ENCODE peak calls at places on chromosome 1, in four cellular contexts. H is astrocyte of the cerebellum, D is GM23338, R is fibroblast of lung. U is an unnamed sample.

GRCh38 chr1:41843378-41843777 is 75.3 kb downstream of the HIVEP3 start:
- DNase-seq in D (no peak), R (peak), H (peak), U (no peak)

GRCh38 chr1:40788561-40789341 is 5.2 kb downstream of the KCNQ4 start:
- DNase-seq in R (no peak), H (no peak), D (no peak), U (no peak)

GRCh38 chr1:38559180-38559874 is 300.2 kb downstream of the RRAGC start:
- DNase-seq in R (no peak), D (peak), H (no peak), U (peak)

GRCh38 chr1:1153874-1154273 is 19.8 kb upstream of the TTLL10 start:
- DNase-seq in D (no peak), R (peak), H (no peak), U (no peak)

GRCh38 chr1:59368007-59368670 is 71.2 kb downstream of the FGGY start:
- DNase-seq in H (no peak), D (no peak), R (no peak), U (no peak)

GRCh38 chr1:11731719-11732283 is 4.1 kb upstream of the AGTRAP start:
- DNase-seq in H (peak), D (peak), R (peak), U (no peak)

GRCh38 chr1:61981870-61982660 is 212.6 kb upstream of the L1TD1 start:
- DNase-seq in R (no peak), D (no peak), H (no peak), U (no peak)

GRCh38 chr1:211548321-211549091 is 30.5 kb downstream of the SLC30A1 start:
- DNase-seq in D (peak), H (no peak), R (no peak), U (peak)

GRCh38 chr1:37473431-37474050 is 839 bp upstream of the ZC3H12A start:
- DNase-seq in R (no peak), H (no peak), D (no peak), U (no peak)

GRCh38 chr1:113808450-113809195 is 3.7 kb downstream of the RSBN1 start:
- DNase-seq in R (no peak), D (no peak), H (no peak), U (no peak)
- H3K4me3 ChIP-seq in R (peak), D (no peak), H (no peak), U (no peak)

DNA sequence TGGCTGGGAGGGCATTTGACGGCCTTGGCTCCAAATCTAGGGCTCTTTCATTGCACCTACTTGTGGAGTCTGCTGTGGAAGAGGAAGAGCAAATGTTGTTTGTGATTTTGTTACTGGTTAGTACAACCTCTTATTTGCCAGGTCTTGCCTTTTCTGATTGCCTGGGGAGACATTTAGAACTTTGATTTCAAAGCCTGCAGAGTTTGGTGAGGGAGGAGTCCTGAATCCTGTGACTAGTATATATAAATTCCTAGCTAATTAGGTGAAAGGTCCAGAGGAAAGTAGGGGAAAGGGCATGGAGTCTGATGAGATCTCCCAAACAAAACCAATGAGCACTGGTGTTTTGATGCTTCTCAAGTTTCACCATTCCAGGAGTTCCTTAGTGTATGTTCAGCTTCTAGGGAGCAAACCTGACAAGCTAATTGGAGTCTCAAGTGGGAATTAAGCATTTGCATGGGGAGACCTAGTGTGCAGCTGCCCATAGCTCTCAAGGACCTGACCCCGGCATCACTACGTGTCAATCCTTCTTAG is 5.1 kb upstream of the HMGCS2 start:
- DNase-seq in D (peak), R (peak), H (no peak), U (no peak)
- H3K4me3 ChIP-seq in D (no peak), R (peak), H (no peak), U (no peak)

GRCh38 chr1:97999320-97999719 is 78.5 kb upstream of the DPYD start:
- DNase-seq in R (peak), H (peak), D (no peak), U (no peak)

GRCh38 chr1:98005326-98006010 is 84.6 kb upstream of the DPYD start:
- DNase-seq in H (no peak), R (no peak), D (no peak), U (no peak)

GRCh38 chr1:98003442-98003841 is 82.6 kb upstream of the DPYD start:
- DNase-seq in R (no peak), H (no peak), D (no peak), U (no peak)

GRCh38 chr1:98002288-98002687 is 81.5 kb upstream of the DPYD start:
- DNase-seq in D (peak), H (no peak), R (no peak), U (no peak)

DNA sequence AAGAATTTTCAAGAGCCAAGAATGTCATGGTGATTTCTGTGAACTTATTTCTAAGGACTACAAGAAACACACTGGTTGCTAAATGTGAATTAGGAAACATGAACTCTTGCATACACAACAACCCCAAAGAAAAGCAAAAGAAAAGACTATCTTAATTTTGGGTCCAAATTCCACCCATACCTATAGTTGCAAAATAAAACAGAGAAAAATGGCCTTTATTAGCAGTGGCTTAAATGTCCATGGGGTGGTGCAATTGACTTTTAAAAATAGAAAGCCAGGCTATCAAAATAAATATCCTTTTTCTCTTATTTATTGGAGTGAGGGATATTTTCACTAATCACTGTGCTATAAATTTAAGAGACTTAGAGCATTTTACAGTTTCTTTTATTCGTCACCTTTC is 80.9 kb upstream of the DPYD start:
- DNase-seq in D (peak), R (peak), H (no peak), U (no peak)
- H3K4me3 ChIP-seq in D (no peak), R (no peak), H (no peak), U (no peak)

GRCh38 chr1:172378109-172378755 is 42.3 kb upstream of the C1orf105 start:
- DNase-seq in D (no peak), H (no peak), R (no peak), U (no peak)

GRCh38 chr1:172381981-172382380 is 38.5 kb upstream of the C1orf105 start:
- DNase-seq in H (no peak), R (no peak), D (no peak), U (no peak)

GRCh38 chr1:172382949-172383348 is 37.5 kb upstream of the C1orf105 start:
- DNase-seq in R (no peak), D (no peak), H (no peak), U (no peak)

GRCh38 chr1:172382406-172382805 is 38.1 kb upstream of the C1orf105 start:
- DNase-seq in H (no peak), D (no peak), R (no peak), U (no peak)

DNA sequence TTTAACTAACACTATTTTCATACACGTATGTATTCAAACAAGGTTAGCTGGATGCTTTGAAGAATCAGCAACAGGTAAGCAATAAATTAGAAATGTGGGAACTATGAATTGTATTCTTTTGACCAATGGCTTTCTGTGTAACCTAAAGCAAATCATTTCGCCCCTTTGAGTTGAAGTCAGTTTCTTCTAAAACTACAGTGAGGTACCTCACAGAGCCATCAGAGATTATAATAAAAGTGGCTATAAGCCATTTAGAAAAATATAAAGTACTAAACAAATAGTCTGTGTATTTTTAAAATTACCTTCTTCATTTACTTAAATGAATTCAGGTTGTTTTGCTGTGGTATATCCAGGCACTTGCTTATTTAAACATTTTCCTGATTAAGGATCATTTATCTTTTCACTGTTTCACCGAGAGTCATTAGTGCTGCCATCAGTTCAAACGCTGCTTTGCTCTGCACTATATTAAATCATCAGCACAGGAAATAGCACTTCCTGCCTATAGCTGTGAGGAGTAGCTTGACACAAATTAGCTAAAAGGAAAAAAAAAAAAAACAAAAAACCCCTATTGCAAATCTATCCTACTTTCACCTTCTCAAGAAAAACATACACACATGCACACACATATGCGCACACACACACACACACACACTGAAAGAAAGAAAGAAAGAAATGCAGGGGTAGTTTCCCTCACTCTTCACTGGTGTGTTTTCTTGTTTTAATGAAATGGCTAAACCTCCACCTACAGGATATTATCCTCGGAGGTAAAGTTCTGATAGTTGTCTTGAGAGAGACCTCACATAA is 39.8 kb upstream of the C1orf105 start:
- DNase-seq in D (no peak), H (no peak), R (no peak), U (no peak)
- H3K4me3 ChIP-seq in D (no peak), H (no peak), R (no peak), U (no peak)